ENCODE peak calls at places on chromosomes 4 and X, in six cellular contexts. R is GM12878, Z is upper lobe of left lung, A is esophagus squamous epithelium, J is IMR-90, L is A549. T is an unnamed sample.

GRCh38 chrX:67654301-67654700 is 110.5 kb downstream of the AR start:
- DNase-seq in R (no peak), Z (no peak), A (no peak), J (no peak), L (no peak), T (no peak)

GRCh38 chrX:14056201-14056600 is 26.5 kb upstream of the GEMIN8 start:
- DNase-seq in R (no peak), Z (no peak), A (no peak), J (peak; percentile 2), L (no peak), T (no peak)

GRCh38 chrX:71177327-71177726 is 32.7 kb downstream of the NLGN3 start:
- DNase-seq in R (no peak), Z (no peak), A (no peak), J (no peak), L (no peak), T (no peak)

GRCh38 chr4:2141022-2141761 is 82.1 kb downstream of the NAT8L start:
- DNase-seq in R (peak; percentile 35), Z (no peak), A (no peak), J (no peak), L (no peak), T (no peak)

GRCh38 chr4:105088110-105088879 is 58.4 kb upstream of the TET2 start:
- DNase-seq in R (no peak), Z (no peak), A (no peak), J (peak; percentile 98), L (peak; percentile 5), T (peak; percentile 54)

GRCh38 chr4:88870428-88870827 is 172.8 kb upstream of the NAP1L5 start:
- DNase-seq in R (no peak), Z (no peak), A (no peak), J (no peak), L (no peak), T (no peak)

GRCh38 chr4:185128272-185129119 is 14.6 kb upstream of the SLC25A4 start:
- DNase-seq in R (no peak), Z (peak; percentile 88), A (no peak), J (no peak), L (peak; percentile 24), T (no peak)

GRCh38 chrX:11887175-11887574 is 129.1 kb downstream of the MSL3 start:
- DNase-seq in R (no peak), Z (no peak), A (no peak), J (no peak), L (no peak), T (no peak)

GRCh38 chr4:125827338-125828074 is 512.8 kb downstream of the FAT4 start:
- DNase-seq in R (no peak), Z (no peak), A (no peak), J (no peak), L (no peak), T (no peak)

GRCh38 chr4:119237201-119237600 is 24.7 kb downstream of the USP53 start:
- DNase-seq in R (no peak), Z (peak; percentile 38), A (no peak), J (no peak), L (no peak), T (no peak)

GRCh38 chr4:17512973-17513665 is 1.2 kb upstream of the QDPR start:
- DNase-seq in R (no peak), Z (no peak), A (no peak), J (no peak), L (no peak), T (peak; percentile 65)

GRCh38 chr4:161364681-161365080 is 799.1 kb downstream of the FSTL5 start:
- DNase-seq in R (no peak), Z (no peak), A (no peak), J (no peak), L (no peak), T (no peak)

GRCh38 chr4:122830392-122831095 is 3.9 kb downstream of the FGF2 start:
- DNase-seq in R (no peak), Z (no peak), A (no peak), J (no peak), L (no peak), T (no peak)

GRCh38 chr4:122833999-122834398 is 7.4 kb downstream of the FGF2 start:
- DNase-seq in R (no peak), Z (no peak), A (no peak), J (no peak), L (no peak), T (no peak)

GRCh38 chr4:122832732-122833131 is 6.1 kb downstream of the FGF2 start:
- DNase-seq in R (no peak), Z (no peak), A (no peak), J (peak; percentile 29), L (no peak), T (no peak)

GRCh38 chr4:122827899-122828601 is 1.4 kb downstream of the FGF2 start:
- DNase-seq in R (peak; percentile 80), Z (no peak), A (no peak), J (peak; percentile 77), L (peak; percentile 65), T (peak; percentile 19)

DNA sequence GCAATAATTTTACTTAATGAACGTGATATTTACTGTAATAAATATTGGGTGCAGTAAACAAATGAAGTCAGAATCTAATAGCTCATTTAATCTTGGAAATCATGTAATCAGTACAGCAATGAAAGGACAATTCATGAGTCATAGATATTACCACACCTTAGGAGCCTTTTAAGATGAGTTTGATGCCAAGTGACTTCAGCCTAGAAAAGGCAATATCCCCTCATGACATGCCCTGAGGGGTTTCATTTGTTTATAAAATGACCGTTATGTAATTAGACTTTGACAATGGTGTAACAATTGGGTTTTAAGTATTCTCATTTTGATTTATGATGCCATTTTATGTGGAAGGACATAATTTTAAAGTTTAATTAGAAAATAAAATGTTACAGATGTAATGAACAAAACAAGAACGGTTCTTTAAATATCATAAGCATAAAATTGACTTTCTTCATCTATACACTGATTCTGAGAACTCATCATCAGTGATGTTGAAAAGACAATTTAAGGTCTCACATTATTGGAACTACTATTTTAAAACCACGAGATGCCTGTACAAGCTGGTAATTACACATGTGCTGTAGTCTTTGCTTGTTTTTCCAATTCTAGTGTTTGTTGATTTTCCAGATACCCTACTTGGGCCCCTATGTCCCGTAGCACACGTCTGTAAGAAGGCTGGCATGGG is 5.0 kb downstream of the FGF2 start:
- DNase-seq in R (no peak), Z (no peak), A (no peak), J (peak; percentile 44), L (no peak), T (no peak)
- TF ChIP-seq POLR2A in R (no peak), Z (no peak), A (no peak), J (no peak), L (no peak), T (no peak)

GRCh38 chrX:96837808-96838207 is 45.9 kb upstream of the RPA4 start:
- DNase-seq in R (no peak), Z (no peak), A (no peak), J (peak; percentile 8), L (no peak), T (no peak)

GRCh38 chrX:96846841-96847240 is 36.9 kb upstream of the RPA4 start:
- DNase-seq in R (no peak), Z (no peak), A (no peak), J (no peak), L (no peak), T (no peak)

GRCh38 chrX:96841325-96841724 is 42.4 kb upstream of the RPA4 start:
- DNase-seq in R (no peak), Z (no peak), A (no peak), J (no peak), L (no peak), T (no peak)

GRCh38 chrX:96843566-96843965 is 40.1 kb upstream of the RPA4 start:
- DNase-seq in R (no peak), Z (no peak), A (no peak), J (no peak), L (no peak), T (no peak)
- TF ChIP-seq CTCF in R (no peak), Z (no peak), A (no peak), J (no peak), L (no peak), T (no peak)

DNA sequence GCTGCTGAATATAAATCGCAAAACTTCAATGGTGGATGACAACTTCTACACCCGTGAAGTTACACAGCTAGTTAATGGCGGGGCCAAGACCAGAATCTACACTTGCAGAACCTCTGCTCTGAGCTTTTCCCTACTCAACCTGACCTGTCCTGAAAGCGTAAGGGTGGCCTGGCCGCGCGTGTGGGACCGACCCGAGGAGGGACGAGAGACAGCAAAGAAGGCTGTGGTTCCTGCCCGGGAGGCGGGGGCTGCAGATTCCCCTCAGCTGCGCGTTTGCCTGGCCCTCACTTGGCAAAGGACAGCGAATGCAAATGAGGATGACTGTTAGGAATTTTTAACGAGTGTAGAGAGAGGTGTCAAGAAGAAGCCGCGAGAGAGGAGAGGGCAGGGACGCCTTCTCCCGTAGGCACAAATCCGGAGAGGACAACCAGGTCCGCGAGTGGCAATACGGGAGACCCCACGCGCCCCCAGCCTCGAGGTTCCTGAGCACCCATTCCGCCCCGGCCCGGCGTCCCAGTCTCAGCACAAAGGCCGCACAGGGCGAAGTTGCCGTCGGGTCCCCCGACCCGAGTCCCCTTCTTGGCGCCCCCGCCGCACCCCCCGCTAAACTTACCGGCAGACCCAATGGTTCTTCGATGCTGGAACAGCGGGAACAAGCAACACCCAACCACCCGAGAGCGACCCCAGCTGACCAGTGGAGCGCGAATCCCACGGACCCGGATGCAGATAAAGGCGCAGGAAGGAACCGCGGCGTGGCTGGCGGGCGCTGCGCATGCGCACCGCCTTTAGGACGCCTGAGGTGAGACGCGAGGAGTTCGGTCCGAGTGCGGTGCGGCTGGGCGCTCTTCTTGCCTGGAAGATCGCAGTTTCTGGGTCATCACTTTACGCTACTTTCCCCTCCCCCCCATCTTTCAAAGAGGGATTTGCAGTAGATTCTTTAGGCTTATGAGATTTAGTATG is at the start of gene GNPDA2:
- DNase-seq in R (peak; percentile 50), Z (peak; percentile 96), A (peak; percentile 11), J (peak; percentile 89), L (peak; percentile 86), T (peak; percentile 87)
- TF ChIP-seq POLR2A in R (peak; percentile 88), Z (peak; percentile 67), A (peak; percentile 10), J (no peak), L (peak; percentile 83), T (peak; percentile 44)

GRCh38 chr4:15043226-15043625 is 40.9 kb downstream of the CPEB2 start:
- DNase-seq in R (no peak), Z (no peak), A (no peak), J (no peak), L (peak; percentile 7), T (peak; percentile 14)
- TF ChIP-seq CTCF in R (no peak), Z (no peak), A (no peak), J (no peak), L (peak; percentile 29), T (peak; percentile 7)

DNA sequence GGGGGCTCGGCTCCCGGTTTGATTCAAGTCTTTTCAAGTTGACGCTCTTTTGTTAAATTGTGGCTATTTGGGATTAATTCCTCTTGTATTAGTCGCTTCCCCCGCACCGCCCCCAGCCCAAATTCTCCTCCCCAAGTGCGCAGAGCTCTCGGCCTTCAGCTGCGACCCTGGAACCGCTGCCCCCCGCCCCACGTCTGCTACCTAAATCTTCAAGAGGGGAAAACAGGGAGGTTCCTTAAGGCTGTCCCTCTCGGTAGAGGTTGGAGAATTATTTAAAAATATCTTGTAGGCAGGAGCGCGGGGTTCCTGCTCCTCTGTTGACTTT is 852 bp upstream of the RPS6KA3 start:
- DNase-seq in R (no peak), Z (peak; percentile 42), A (no peak), J (peak; percentile 8), L (no peak), T (no peak)
- TF ChIP-seq POLR2A in R (no peak), Z (no peak), A (no peak), J (no peak), L (no peak), T (no peak)